ENCODE peak calls at places on chromosomes 11 and 22, in six cellular contexts. K is astrocyte of the cerebellum; H is CD8-positive, alpha-beta T cell; V is testis; F is EH; E is HuH-7.5. J is an unnamed sample.

GRCh38 chr22:49786976-49787843 is 40.5 kb downstream of the BRD1 start:
- DNase-seq in K (no peak), H (no peak), V (no peak), F (no peak), E (no peak), J (no peak)

GRCh38 chr11:35173011-35173511 is 34.1 kb downstream of the CD44 start:
- DNase-seq in K (no peak), H (no peak), V (no peak), F (peak; percentile 40), E (no peak), J (no peak)

GRCh38 chr11:76164861-76165751 is 41.2 kb downstream of the WNT11 start:
- DNase-seq in K (no peak), H (no peak), V (no peak), F (no peak), E (no peak), J (no peak)

GRCh38 chr11:2519879-2520735 is 75.3 kb downstream of the KCNQ1 start:
- DNase-seq in K (no peak), H (no peak), V (peak; percentile 11), F (no peak), E (no peak), J (no peak)

GRCh38 chr11:71116435-71117040 is 135.8 kb downstream of the SHANK2 start:
- DNase-seq in K (no peak), H (no peak), V (no peak), F (no peak), E (no peak), J (no peak)

GRCh38 chr11:45320366-45320765 is 34.2 kb upstream of the SYT13 start:
- DNase-seq in K (no peak), H (no peak), V (no peak), F (no peak), E (no peak), J (no peak)

GRCh38 chr11:116162541-116163230 is 610.1 kb downstream of the BUD13 start:
- DNase-seq in K (no peak), H (no peak), V (peak; percentile 28), F (no peak), E (no peak), J (no peak)

GRCh38 chr11:121153472-121153871 is 52.4 kb downstream of the TECTA start:
- DNase-seq in K (no peak), H (no peak), V (no peak), F (no peak), E (no peak), J (no peak)

GRCh38 chr11:78958444-78958843 is 383.8 kb upstream of the NARS2 start:
- DNase-seq in K (no peak), H (no peak), V (no peak), F (no peak), E (no peak), J (no peak)

J was measured in retinal pigment epithelial cell.